ENCODE peak calls at places on chromosomes 7 and 10, in four cellular contexts. Y is IMR-90, L is K562, W is HepG2. G is an unnamed sample.

GRCh38 chr10:112631501-112632410 is 184.7 kb downstream of the VTI1A start:
- DNase-seq in Y (no peak), L (no peak), W (peak), G (no peak)

GRCh38 chr10:938954-939678 is 7.6 kb upstream of the LARP4B start:
- DNase-seq in Y (no peak), L (no peak), W (no peak), G (no peak)

GRCh38 chr10:21230219-21230618 is 295.3 kb downstream of the SKIDA1 start:
- DNase-seq in Y (no peak), L (no peak), W (no peak), G (no peak)

GRCh38 chr7:22109761-22110160 is 164.1 kb upstream of the CDCA7L start:
- DNase-seq in Y (peak), L (peak), W (peak), G (peak)

GRCh38 chr10:88117869-88118632 is 254.6 kb downstream of the PTEN start:
- DNase-seq in Y (no peak), L (peak), W (no peak), G (peak)

GRCh38 chr10:33238643-33239042 is 95.8 kb downstream of the NRP1 start:
- DNase-seq in Y (peak), L (no peak), W (no peak), G (peak)

GRCh38 chr10:28678687-28679457 is 1.6 kb downstream of the BAMBI start:
- DNase-seq in Y (peak), L (peak), W (peak), G (no peak)

GRCh38 chr7:24879281-24879680 is 100.7 kb downstream of the OSBPL3 start:
- DNase-seq in Y (no peak), L (no peak), W (no peak), G (no peak)

GRCh38 chr7:100894860-100895700 is 608 bp downstream of the ACHE start:
- DNase-seq in Y (no peak), L (peak), W (no peak), G (no peak)

GRCh38 chr7:30912986-30913671 is 1.5 kb downstream of the AQP1 start:
- DNase-seq in Y (no peak), L (no peak), W (no peak), G (no peak)

GRCh38 chr10:116691544-116692126 is 50.7 kb downstream of the HSPA12A start:
- DNase-seq in Y (no peak), L (no peak), W (no peak), G (no peak)

GRCh38 chr10:110462308-110463095 is 35.2 kb upstream of the DUSP5 start:
- DNase-seq in Y (no peak), L (no peak), W (no peak), G (no peak)

GRCh38 chr7:45180084-45180986 is 22.7 kb downstream of the RAMP3 start:
- DNase-seq in Y (no peak), L (no peak), W (no peak), G (no peak)
- TF ChIP-seq MAZ in Y (no peak), L (no peak), W (no peak), G (no peak)

GRCh38 chr7:111750168-111750715 is 187.9 kb upstream of the IMMP2L start:
- DNase-seq in Y (no peak), L (no peak), W (no peak), G (no peak)

GRCh38 chr7:111749625-111750024 is 187.3 kb upstream of the IMMP2L start:
- DNase-seq in Y (no peak), L (no peak), W (no peak), G (no peak)

GRCh38 chr7:111750878-111751277 is 188.6 kb upstream of the IMMP2L start:
- DNase-seq in Y (no peak), L (no peak), W (no peak), G (no peak)

GRCh38 chr7:111753968-111754367 is 191.7 kb upstream of the IMMP2L start:
- DNase-seq in Y (peak), L (no peak), W (no peak), G (no peak)

DNA sequence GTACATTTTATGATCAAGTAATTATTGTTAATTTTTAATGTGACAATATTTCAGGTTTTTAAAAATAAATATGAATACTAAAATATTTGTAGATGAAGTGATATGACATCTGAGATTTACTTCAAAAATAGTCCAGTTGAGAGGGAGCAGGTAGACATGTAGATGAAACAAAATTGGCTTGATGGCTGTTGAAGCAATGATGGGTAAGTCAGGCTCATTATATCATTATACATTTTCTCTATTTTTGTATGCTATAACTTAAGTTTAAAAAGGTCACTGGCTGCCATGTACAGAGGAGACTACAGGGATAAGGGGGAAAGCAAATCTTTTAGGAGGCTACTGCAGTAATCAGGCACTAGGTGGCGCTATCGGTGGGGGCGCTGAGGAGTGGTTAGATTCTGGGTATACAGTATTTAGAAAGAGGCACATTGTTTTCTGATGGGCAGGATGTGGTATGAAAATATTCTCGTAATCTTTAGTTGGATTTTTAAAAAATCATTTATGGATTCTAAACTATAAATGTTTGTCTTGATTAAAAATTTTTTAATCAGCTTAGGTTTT is 189.8 kb upstream of the IMMP2L start:
- DNase-seq in Y (peak), L (peak), W (peak), G (peak)
- TF ChIP-seq MAFK in Y (no peak), L (no peak), W (no peak), G (no peak)

GRCh38 chr7:105000927-105001336 is 13.1 kb upstream of the KMT2E start:
- DNase-seq in Y (no peak), L (no peak), W (no peak), G (no peak)

GRCh38 chr7:105000190-105000589 is 13.8 kb upstream of the KMT2E start:
- DNase-seq in Y (no peak), L (no peak), W (no peak), G (no peak)

GRCh38 chr7:105003875-105004510 is 10.0 kb upstream of the KMT2E start:
- DNase-seq in Y (no peak), L (no peak), W (no peak), G (no peak)

GRCh38 chr7:105001652-105002184 is 12.3 kb upstream of the KMT2E start:
- DNase-seq in Y (no peak), L (no peak), W (no peak), G (no peak)

GRCh38 chr7:105003275-105003674 is 10.7 kb upstream of the KMT2E start:
- DNase-seq in Y (peak), L (no peak), W (no peak), G (peak)
- TF ChIP-seq MAZ in Y (no peak), L (no peak), W (no peak), G (no peak)

GRCh38 chr10:72335394-72336258 is 19.1 kb downstream of the DNAJB12 start:
- DNase-seq in Y (no peak), L (no peak), W (no peak), G (no peak)

GRCh38 chr10:72338180-72338579 is 16.5 kb downstream of the DNAJB12 start:
- DNase-seq in Y (no peak), L (no peak), W (no peak), G (no peak)

GRCh38 chr10:72336259-72337038 is 18.3 kb downstream of the DNAJB12 start:
- DNase-seq in Y (no peak), L (no peak), W (no peak), G (no peak)

GRCh38 chr10:72337722-72338121 is 17.0 kb downstream of the DNAJB12 start:
- DNase-seq in Y (no peak), L (no peak), W (no peak), G (no peak)

DNA sequence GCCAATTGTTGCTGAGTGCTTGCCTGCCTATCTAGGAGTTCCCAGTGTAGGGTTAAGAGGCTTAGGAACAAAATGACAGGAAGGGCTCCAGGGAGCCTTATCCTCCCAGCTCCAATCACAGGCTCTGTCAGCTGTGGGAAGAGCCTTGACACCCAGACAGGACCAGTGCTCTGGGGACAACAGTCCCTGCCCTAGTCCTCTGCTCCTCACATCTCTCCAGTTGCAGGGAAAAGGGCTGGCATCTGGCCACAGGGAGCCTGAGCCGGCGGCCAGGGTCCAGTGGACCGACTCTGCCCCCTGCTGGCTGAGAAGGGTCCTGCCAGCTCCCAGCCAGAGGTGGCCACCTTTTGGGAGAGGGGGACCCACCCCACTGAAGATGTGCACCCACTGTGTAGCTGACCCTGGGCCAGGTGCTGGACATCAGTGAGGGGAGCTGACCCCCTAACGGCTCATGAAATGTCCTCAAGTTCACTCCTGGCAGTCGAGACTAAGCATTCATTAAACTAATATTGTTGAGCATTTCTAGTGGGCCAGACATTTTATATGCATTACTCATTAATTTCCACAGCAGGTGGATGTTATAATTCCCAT is 17.6 kb downstream of the DNAJB12 start:
- DNase-seq in Y (peak), L (peak), W (peak), G (peak)
- TF ChIP-seq MAFK in Y (no peak), L (no peak), W (no peak), G (no peak)

GRCh38 chr10:123588386-123588914 is 77.7 kb upstream of the GPR26 start:
- DNase-seq in Y (no peak), L (no peak), W (no peak), G (no peak)

GRCh38 chr10:123587110-123587509 is 79.0 kb upstream of the GPR26 start:
- DNase-seq in Y (no peak), L (no peak), W (no peak), G (no peak)

GRCh38 chr10:123584419-123584775 is 81.8 kb upstream of the GPR26 start:
- DNase-seq in Y (no peak), L (no peak), W (no peak), G (no peak)

GRCh38 chr10:123583639-123584418 is 82.3 kb upstream of the GPR26 start:
- DNase-seq in Y (peak), L (peak), W (peak), G (peak)

GRCh38 chr10:123585477-123586445 is 80.4 kb upstream of the GPR26 start:
- DNase-seq in Y (no peak), L (no peak), W (no peak), G (no peak)
- TF ChIP-seq MAZ in Y (no peak), L (no peak), W (no peak), G (no peak)

DNA sequence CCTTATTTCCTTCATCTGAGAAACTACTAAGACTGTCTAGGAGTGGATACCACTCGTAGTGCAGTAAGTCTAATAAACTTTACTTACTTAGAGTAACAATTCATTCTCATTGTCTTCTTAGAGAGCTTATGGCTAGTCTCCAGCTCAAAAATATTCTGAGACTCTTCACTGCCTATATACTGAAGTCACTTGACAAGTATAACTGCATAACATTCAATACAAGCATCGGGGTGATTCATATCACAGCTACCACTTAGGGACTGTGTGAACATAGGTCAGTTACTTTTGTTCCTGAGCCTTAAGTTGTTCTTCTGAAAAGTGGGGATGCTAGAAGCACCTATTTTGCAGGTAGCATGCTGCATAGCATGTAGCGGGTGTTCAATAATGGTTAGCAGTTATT is 111.0 kb downstream of the HTR7 start:
- DNase-seq in Y (no peak), L (no peak), W (no peak), G (no peak)
- TF ChIP-seq MAFK in Y (no peak), L (no peak), W (no peak), G (no peak)

GRCh38 chr7:155258233-155258575 is 39.5 kb upstream of the INSIG1 start:
- DNase-seq in Y (peak), L (no peak), W (no peak), G (no peak)
- TF ChIP-seq MAZ in Y (no peak), L (no peak), W (no peak), G (no peak)

DNA sequence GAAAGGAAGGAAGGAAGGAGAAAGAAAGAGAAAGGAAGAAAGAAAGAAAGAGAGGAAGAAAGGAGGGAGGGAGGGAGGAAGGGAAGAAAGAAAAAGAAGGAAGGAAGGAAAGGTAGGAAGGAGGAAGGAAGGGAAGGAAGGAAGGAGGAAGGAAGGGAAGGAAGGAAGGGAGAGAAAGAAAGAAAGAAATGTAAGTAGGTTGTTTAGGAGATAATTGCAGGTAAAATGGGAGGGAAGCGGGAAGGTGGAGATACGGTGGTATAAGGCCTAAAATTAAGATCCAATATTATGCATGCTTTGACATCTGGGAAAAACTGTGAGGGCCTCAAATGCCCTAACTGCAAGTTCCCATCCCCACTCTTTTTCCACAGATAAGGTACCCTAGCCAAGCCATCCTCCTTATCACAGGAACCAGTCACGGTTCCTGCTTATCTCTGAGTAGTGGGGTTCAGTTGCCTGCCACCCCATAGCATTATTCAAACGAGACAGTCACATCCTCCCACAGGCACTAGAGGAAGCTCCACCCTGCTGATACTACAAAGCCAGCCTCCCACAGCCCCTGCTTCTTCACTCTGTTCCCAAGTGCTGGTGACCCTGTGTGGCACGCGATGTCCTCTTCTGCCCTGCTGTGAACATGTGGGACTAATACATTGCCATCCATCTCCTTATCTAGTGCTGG is 28.7 kb downstream of the ST8SIA6 start:
- DNase-seq in Y (no peak), L (peak), W (no peak), G (no peak)
- TF ChIP-seq MAFK in Y (no peak), L (peak), W (no peak), G (no peak)

DNA sequence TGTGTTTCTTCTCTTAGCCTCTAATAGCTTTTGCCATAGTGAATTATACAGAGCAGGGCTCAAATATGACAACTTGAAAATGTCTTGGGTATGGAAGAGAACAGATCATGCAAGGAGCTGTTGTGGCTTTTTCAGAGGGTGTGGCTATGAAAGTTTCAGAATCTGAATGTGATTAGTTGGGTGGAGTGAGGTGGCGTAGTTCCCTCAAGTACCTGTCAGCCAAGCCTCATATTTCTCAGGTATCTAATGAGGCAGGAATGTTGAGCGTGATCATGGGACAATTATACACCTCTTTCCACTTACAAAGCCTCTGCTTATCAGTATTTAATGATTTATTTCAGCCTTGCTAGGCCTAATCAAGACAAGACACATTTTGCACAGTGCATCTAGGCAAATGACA is 644.2 kb upstream of the IGFBP3 start:
- DNase-seq in Y (no peak), L (no peak), W (no peak), G (no peak)
- TF ChIP-seq MAZ in Y (no peak), L (no peak), W (no peak), G (no peak)

DNA sequence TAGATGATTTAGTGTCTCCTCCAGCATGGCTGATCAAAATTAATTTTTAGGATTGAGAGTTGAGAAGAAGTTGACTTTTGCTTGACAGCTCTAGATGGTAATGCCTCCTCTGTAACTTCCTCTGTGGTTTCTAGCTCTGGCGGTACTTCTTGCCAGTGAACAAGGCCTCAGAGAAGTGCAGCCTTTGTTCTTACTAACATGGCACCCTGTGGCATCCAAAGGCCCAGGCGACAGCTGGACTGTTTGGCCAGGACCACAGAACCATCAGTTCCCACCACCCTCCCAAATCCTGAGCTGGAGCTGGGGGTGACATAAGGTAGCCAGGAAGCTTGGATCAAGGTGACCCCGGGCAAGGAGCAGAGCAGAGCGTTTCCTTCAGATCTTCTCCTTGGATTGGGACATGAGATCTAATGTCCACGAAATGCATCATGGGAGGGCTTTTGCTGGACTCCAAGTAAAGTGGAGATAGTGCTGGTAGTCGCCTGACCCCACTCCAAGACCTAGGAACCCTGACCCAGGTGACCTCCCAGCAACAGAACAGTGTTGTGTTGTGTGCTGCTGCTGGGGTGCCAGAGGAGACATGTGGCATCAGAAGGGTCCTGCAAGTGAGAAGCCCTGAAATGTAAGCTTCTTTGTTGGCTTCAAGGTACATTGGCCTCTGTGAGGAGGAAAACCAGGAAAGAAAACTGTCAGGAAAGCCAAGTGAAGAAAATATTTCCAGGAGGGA is 41.8 kb downstream of the APBB1IP start:
- DNase-seq in Y (no peak), L (no peak), W (no peak), G (no peak)
- TF ChIP-seq MAFK in Y (no peak), L (no peak), W (no peak), G (no peak)

G was measured in A549.